ENCODE peak calls at places on chromosomes 3 and 15, in five cellular contexts. S is stimulated activated CD8-positive, alpha-beta memory T cell treated with anti-CD3 and anti-CD28 coated beads, Interleukin-4, amount 100 ng/mL, for 48 hours; Y is T1000; W is stomach; V is T-cell. D is an unnamed sample.

GRCh38 chr3:179247289-179248020 is 3.5 kb downstream of the KCNMB3 start:
- DNase-seq in S (no peak), Y (no peak), W (no peak), V (no peak), D (no peak)

GRCh38 chr3:109532257-109533216 is 195.2 kb upstream of the DPPA4 start:
- DNase-seq in S (peak; percentile 47), Y (peak; percentile 24), W (peak; percentile 33), V (no peak), D (peak; percentile 73)

GRCh38 chr15:88891540-88892254 is 3.6 kb downstream of the HAPLN3 start:
- DNase-seq in S (no peak), Y (no peak), W (no peak), V (no peak), D (no peak)

GRCh38 chr3:39965997-39966396 is 156.6 kb downstream of the MYRIP start:
- DNase-seq in S (no peak), Y (no peak), W (no peak), V (no peak), D (no peak)

GRCh38 chr3:157078131-157078835 is 81.7 kb downstream of the CCNL1 start:
- DNase-seq in S (no peak), Y (no peak), W (no peak), V (no peak), D (peak; percentile 34)

GRCh38 chr15:74722591-74722990 is 2.7 kb downstream of the CYP1A1 start:
- DNase-seq in S (no peak), Y (no peak), W (no peak), V (no peak), D (no peak)

GRCh38 chr3:185082149-185082548 is 70.7 kb downstream of the C3orf70 start:
- DNase-seq in S (no peak), Y (no peak), W (no peak), V (no peak), D (no peak)

GRCh38 chr3:60010778-60011177 is 961.0 kb upstream of the CFAP20DC start:
- DNase-seq in S (peak; percentile 50), Y (no peak), W (no peak), V (peak; percentile 44), D (no peak)

GRCh38 chr15:31270767-31271166 is 55.9 kb upstream of the KLF13 start:
- DNase-seq in S (peak; percentile 23), Y (no peak), W (peak; percentile 17), V (no peak), D (peak; percentile 29)

GRCh38 chr3:178434206-178434805 is 101.9 kb upstream of the KCNMB2 start:
- DNase-seq in S (no peak), Y (no peak), W (no peak), V (no peak), D (peak; percentile 51)

GRCh38 chr3:180529778-180530177 is 72.2 kb upstream of the TTC14 start:
- DNase-seq in S (no peak), Y (no peak), W (no peak), V (no peak), D (no peak)

GRCh38 chr3:181487236-181487978 is 224.3 kb upstream of the SOX2 start:
- DNase-seq in S (no peak), Y (no peak), W (peak; percentile 41), V (no peak), D (no peak)

GRCh38 chr3:177750436-177750835 is 553.2 kb upstream of the TBL1XR1 start:
- DNase-seq in S (no peak), Y (no peak), W (no peak), V (no peak), D (no peak)

GRCh38 chr3:57100046-57100695 is 39.7 kb downstream of the SPATA12 start:
- DNase-seq in S (peak; percentile 80), Y (peak; percentile 61), W (peak; percentile 71), V (peak; percentile 15), D (peak; percentile 68)

GRCh38 chr3:16528581-16528993 is 15.1 kb upstream of the RFTN1 start:
- DNase-seq in S (no peak), Y (peak; percentile 29), W (no peak), V (no peak), D (no peak)

GRCh38 chr15:25717116-25717755 is 145.9 kb downstream of the ATP10A start:
- DNase-seq in S (no peak), Y (no peak), W (no peak), V (no peak), D (peak; percentile 7)

GRCh38 chr15:58440181-58440910 is 8.6 kb downstream of the LIPC start:
- DNase-seq in S (no peak), Y (peak; percentile 12), W (peak; percentile 76), V (no peak), D (no peak)

GRCh38 chr3:30631237-30631961 is 25.0 kb downstream of the TGFBR2 start:
- DNase-seq in S (peak; percentile 71), Y (no peak), W (no peak), V (peak; percentile 52), D (no peak)